ENCODE peak calls at places on chromosome 14, in five cellular contexts. O is body of pancreas, N is mesothelial cell of epicardium, T is coronary artery, U is fibroblast of the aortic adventitia. Y is an unnamed sample.

GRCh38 chr14:65351493-65352224 is 60.9 kb upstream of the FUT8 start:
- DNase-seq in O (no peak), N (no peak), T (no peak), U (no peak), Y (no peak)

GRCh38 chr14:23406244-23406643 is 1.8 kb downstream of the MYH6 start:
- DNase-seq in O (no peak), N (no peak), T (no peak), U (no peak), Y (no peak)

GRCh38 chr14:89855961-89856360 is 98.6 kb downstream of the EFCAB11 start:
- DNase-seq in O (no peak), N (no peak), T (no peak), U (peak; percentile 93), Y (no peak)

GRCh38 chr14:22920697-22921096 is 1.7 kb upstream of the RBM23 start:
- DNase-seq in O (no peak), N (no peak), T (no peak), U (no peak), Y (no peak)

GRCh38 chr14:30243805-30244204 is 315.2 kb upstream of the G2E3 start:
- DNase-seq in O (no peak), N (no peak), T (no peak), U (peak; percentile 78), Y (no peak)

GRCh38 chr14:68655961-68656360 is 136.9 kb downstream of the ZFP36L1 start:
- DNase-seq in O (no peak), N (peak; percentile 30), T (peak; percentile 65), U (no peak), Y (no peak)

GRCh38 chr14:26163761-26164160 is 434.1 kb downstream of the NOVA1 start:
- DNase-seq in O (no peak), N (no peak), T (no peak), U (peak; percentile 66), Y (no peak)

GRCh38 chr14:26525057-26525456 is 72.8 kb downstream of the NOVA1 start:
- DNase-seq in O (no peak), N (no peak), T (no peak), U (peak; percentile 58), Y (no peak)

GRCh38 chr14:92938235-92938875 is 15.4 kb downstream of the CHGA start:
- DNase-seq in O (peak; percentile 58), N (no peak), T (no peak), U (no peak), Y (no peak)

GRCh38 chr14:99246536-99247083 is 25.4 kb downstream of the BCL11B start:
- DNase-seq in O (no peak), N (no peak), T (no peak), U (no peak), Y (no peak)

GRCh38 chr14:76699901-76700590 is 61.2 kb upstream of the VASH1 start:
- DNase-seq in O (no peak), N (no peak), T (no peak), U (no peak), Y (no peak)

GRCh38 chr14:98946995-98947394 is 325.0 kb downstream of the BCL11B start:
- DNase-seq in O (no peak), N (no peak), T (peak; percentile 64), U (no peak), Y (no peak)

GRCh38 chr14:59199205-59199604 is 10.7 kb downstream of the DAAM1 start:
- DNase-seq in O (no peak), N (no peak), T (no peak), U (no peak), Y (no peak)
- TF ChIP-seq CTCF in O (no peak), N (no peak), T (no peak), U (no peak), Y (peak; percentile 20)

DNA sequence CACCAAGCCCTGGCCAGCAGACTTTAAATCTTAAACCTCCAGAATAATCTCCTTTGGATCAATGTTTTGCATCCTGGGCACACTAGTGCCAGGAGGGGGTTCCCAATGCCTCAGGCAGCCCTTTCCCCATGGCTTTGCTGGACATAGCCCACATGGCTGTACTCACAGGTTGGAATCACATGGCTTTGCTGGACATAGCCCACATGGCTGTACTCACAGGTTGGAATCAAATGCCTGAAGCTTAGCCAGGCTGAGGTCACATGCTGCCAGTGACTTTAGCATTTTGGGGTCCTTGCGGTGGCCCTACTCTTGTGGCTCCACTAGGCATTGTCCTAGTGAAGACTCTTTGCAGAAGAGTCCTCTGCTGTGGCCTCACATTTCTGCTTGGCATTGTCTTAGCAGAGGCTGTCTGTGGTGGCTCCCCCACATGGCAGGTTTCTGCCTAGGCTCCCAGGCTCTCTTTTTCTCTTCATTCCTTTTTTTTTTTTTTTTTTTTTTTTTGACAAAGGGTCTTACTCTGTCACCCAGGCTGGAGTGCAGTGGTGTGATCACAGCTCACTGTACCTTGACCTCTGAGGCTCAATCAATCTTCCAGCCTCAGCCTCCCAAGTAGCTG is 13.0 kb downstream of the FLVCR2 start:
- DNase-seq in O (no peak), N (no peak), T (no peak), U (no peak), Y (no peak)
- TF ChIP-seq CTCF in O (no peak), N (no peak), T (no peak), U (no peak), Y (no peak)

GRCh38 chr14:49893309-49894213 is 679 bp downstream of the ARF6 start:
- DNase-seq in O (peak; percentile 48), N (peak; percentile 73), T (no peak), U (no peak), Y (peak; percentile 46)

GRCh38 chr14:49895480-49895879 is 2.6 kb downstream of the ARF6 start:
- DNase-seq in O (no peak), N (no peak), T (no peak), U (no peak), Y (no peak)

GRCh38 chr14:49896956-49897355 is 4.1 kb downstream of the ARF6 start:
- DNase-seq in O (no peak), N (no peak), T (no peak), U (no peak), Y (no peak)

GRCh38 chr14:49892301-49892635 is 614 bp upstream of the ARF6 start:
- DNase-seq in O (peak; percentile 73), N (no peak), T (no peak), U (peak; percentile 91), Y (no peak)

DNA sequence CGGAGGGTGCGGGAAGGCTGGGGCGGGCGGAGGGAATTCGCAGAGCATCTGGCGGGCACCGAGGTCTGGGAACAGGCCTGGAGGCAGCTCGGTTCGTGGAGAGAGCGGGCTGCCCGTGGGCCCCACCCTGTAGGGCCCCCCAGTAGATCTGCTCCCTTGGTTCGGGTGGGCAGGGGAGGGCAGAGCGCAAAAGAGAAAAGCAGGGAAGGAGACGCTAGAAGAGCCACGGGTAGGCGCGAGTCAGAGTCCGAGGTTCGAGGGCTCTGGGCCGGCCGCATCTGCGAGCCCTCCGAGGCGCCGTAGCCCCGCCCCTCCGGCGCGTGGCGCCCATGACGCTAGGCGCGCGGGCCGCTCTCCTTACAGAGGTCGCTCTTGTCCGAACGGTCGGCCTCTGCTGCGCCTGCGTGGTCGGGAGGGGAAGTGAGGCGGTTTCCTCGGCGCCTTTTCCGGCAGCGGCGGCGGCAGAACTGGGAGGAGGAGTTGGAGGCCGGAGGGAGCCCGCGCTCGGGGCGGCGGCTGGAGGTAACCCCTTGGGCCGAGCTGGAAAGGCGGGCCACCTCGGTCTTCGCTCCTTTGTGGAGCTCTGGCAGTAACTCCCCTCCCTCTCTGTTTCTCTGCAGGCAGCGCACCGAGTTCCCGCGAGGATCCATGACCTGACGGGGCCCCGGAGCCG is at the start of gene ARF6:
- DNase-seq in O (peak; percentile 99), N (peak; percentile 97), T (peak; percentile 99), U (peak; percentile 96), Y (peak; percentile 96)
- TF ChIP-seq CTCF in O (no peak), N (no peak), T (no peak), U (peak; percentile 19), Y (no peak)

GRCh38 chr14:101823511-101824120 is 62.1 kb downstream of the PPP2R5C start:
- DNase-seq in O (no peak), N (no peak), T (no peak), U (peak; percentile 55), Y (no peak)
- TF ChIP-seq CTCF in O (no peak), N (no peak), T (no peak), U (no peak), Y (no peak)

GRCh38 chr14:20508367-20508766 is 3.0 kb downstream of the RNASE10 start:
- DNase-seq in O (no peak), N (no peak), T (no peak), U (no peak), Y (no peak)
- TF ChIP-seq CTCF in O (no peak), N (no peak), T (no peak), U (no peak), Y (no peak)